ENCODE peak calls at places on chromosomes 2 and 18, in seven cellular contexts. One of them, this sample, is unnamed.
A peak's percentile ranks its signal among the peaks of the same experiment; 100 is the strongest.

GRCh38 chr2:12070581-12070980 is 324.1 kb downstream of the LPIN1 start:
- DNase-seq in A549: no peak
- DNase-seq in dorsolateral prefrontal cortex: no peak
- DNase-seq in transverse colon: no peak
- DNase-seq in breast epithelium: no peak
- DNase-seq in heart right ventricle: no peak
- DNase-seq in HepG2: no peak
- DNase-seq in this sample: no peak

GRCh38 chr2:31563273-31563839 is 17.4 kb downstream of the SRD5A2 start:
- DNase-seq in A549: peak; percentile 59
- DNase-seq in dorsolateral prefrontal cortex: no peak
- DNase-seq in transverse colon: no peak
- DNase-seq in breast epithelium: no peak
- DNase-seq in heart right ventricle: no peak
- DNase-seq in HepG2: no peak
- DNase-seq in this sample: no peak

GRCh38 chr18:54279477-54280205 is 10.3 kb downstream of the POLI start:
- DNase-seq in A549: no peak
- DNase-seq in dorsolateral prefrontal cortex: no peak
- DNase-seq in transverse colon: no peak
- DNase-seq in breast epithelium: no peak
- DNase-seq in heart right ventricle: no peak
- DNase-seq in HepG2: peak; percentile 26
- DNase-seq in this sample: no peak

GRCh38 chr2:62054916-62055315 is 141.0 kb upstream of the B3GNT2 start:
- DNase-seq in A549: no peak
- DNase-seq in dorsolateral prefrontal cortex: no peak
- DNase-seq in transverse colon: no peak
- DNase-seq in breast epithelium: no peak
- DNase-seq in heart right ventricle: no peak
- DNase-seq in HepG2: no peak
- DNase-seq in this sample: no peak

GRCh38 chr2:88545118-88545517 is 82.1 kb downstream of the EIF2AK3 start:
- DNase-seq in A549: peak; percentile 82
- DNase-seq in dorsolateral prefrontal cortex: no peak
- DNase-seq in transverse colon: no peak
- DNase-seq in breast epithelium: no peak
- DNase-seq in heart right ventricle: no peak
- DNase-seq in HepG2: peak; percentile 40
- DNase-seq in this sample: peak; percentile 49

GRCh38 chr2:217712431-217712830 is 290.4 kb downstream of the TNS1 start:
- DNase-seq in A549: no peak
- DNase-seq in dorsolateral prefrontal cortex: no peak
- DNase-seq in transverse colon: no peak
- DNase-seq in breast epithelium: no peak
- DNase-seq in heart right ventricle: no peak
- DNase-seq in HepG2: no peak
- DNase-seq in this sample: no peak

GRCh38 chr2:84908948-84909713 is 3.7 kb downstream of the TMSB10 start:
- DNase-seq in A549: no peak
- DNase-seq in dorsolateral prefrontal cortex: no peak
- DNase-seq in transverse colon: no peak
- DNase-seq in breast epithelium: no peak
- DNase-seq in heart right ventricle: no peak
- DNase-seq in HepG2: no peak
- DNase-seq in this sample: no peak

GRCh38 chr2:216743781-216744180 is 48.4 kb upstream of the IGFBP5 start:
- DNase-seq in A549: no peak
- DNase-seq in dorsolateral prefrontal cortex: no peak
- DNase-seq in transverse colon: no peak
- DNase-seq in breast epithelium: no peak
- DNase-seq in heart right ventricle: no peak
- DNase-seq in HepG2: no peak
- DNase-seq in this sample: no peak

GRCh38 chr2:127675335-127676261 is at the start of gene LIMS2:
- DNase-seq in A549: peak; percentile 48
- DNase-seq in dorsolateral prefrontal cortex: no peak
- DNase-seq in transverse colon: no peak
- DNase-seq in breast epithelium: peak; percentile 52
- DNase-seq in heart right ventricle: peak; percentile 74
- DNase-seq in HepG2: no peak
- DNase-seq in this sample: no peak

GRCh38 chr2:190627881-190628412 is 20.9 kb upstream of the NAB1 start:
- DNase-seq in A549: no peak
- DNase-seq in dorsolateral prefrontal cortex: peak; percentile 60
- DNase-seq in transverse colon: peak; percentile 48
- DNase-seq in breast epithelium: no peak
- DNase-seq in heart right ventricle: peak; percentile 59
- DNase-seq in HepG2: no peak
- DNase-seq in this sample: no peak

GRCh38 chr2:186595219-186595618 is 5.4 kb downstream of the ITGAV start:
- DNase-seq in A549: peak; percentile 65
- DNase-seq in dorsolateral prefrontal cortex: no peak
- DNase-seq in transverse colon: no peak
- DNase-seq in breast epithelium: no peak
- DNase-seq in heart right ventricle: peak; percentile 70
- DNase-seq in HepG2: peak; percentile 97
- DNase-seq in this sample: no peak

GRCh38 chr18:80106482-80107051 is 2.5 kb upstream of the ADNP2 start:
- DNase-seq in A549: no peak
- DNase-seq in dorsolateral prefrontal cortex: no peak
- DNase-seq in transverse colon: no peak
- DNase-seq in breast epithelium: no peak
- DNase-seq in heart right ventricle: no peak
- DNase-seq in HepG2: peak; percentile 80
- DNase-seq in this sample: no peak

GRCh38 chr2:226123307-226123706 is 676.3 kb downstream of the IRS1 start:
- DNase-seq in A549: no peak
- DNase-seq in dorsolateral prefrontal cortex: no peak
- DNase-seq in transverse colon: no peak
- DNase-seq in breast epithelium: no peak
- DNase-seq in heart right ventricle: no peak
- DNase-seq in HepG2: no peak
- DNase-seq in this sample: no peak

GRCh38 chr2:222290691-222291484 is 7.9 kb downstream of the PAX3 start:
- DNase-seq in A549: peak; percentile 9
- DNase-seq in dorsolateral prefrontal cortex: no peak
- DNase-seq in transverse colon: no peak
- DNase-seq in breast epithelium: no peak
- DNase-seq in heart right ventricle: no peak
- DNase-seq in HepG2: no peak
- DNase-seq in this sample: no peak

GRCh38 chr2:43737097-43737854 is 36.6 kb upstream of the DYNC2LI1 start:
- DNase-seq in A549: peak; percentile 29
- DNase-seq in dorsolateral prefrontal cortex: no peak
- DNase-seq in transverse colon: no peak
- DNase-seq in breast epithelium: no peak
- DNase-seq in heart right ventricle: no peak
- DNase-seq in HepG2: no peak
- DNase-seq in this sample: peak; percentile 91

GRCh38 chr18:63309422-63309821 is 10.1 kb downstream of the BCL2 start:
- DNase-seq in A549: no peak
- DNase-seq in dorsolateral prefrontal cortex: no peak
- DNase-seq in transverse colon: no peak
- DNase-seq in breast epithelium: no peak
- DNase-seq in heart right ventricle: no peak
- DNase-seq in HepG2: no peak
- DNase-seq in this sample: no peak

GRCh38 chr2:85768713-85769112 is 14.9 kb downstream of the ATOH8 start:
- DNase-seq in A549: no peak
- DNase-seq in dorsolateral prefrontal cortex: no peak
- DNase-seq in transverse colon: peak; percentile 51
- DNase-seq in breast epithelium: no peak
- DNase-seq in heart right ventricle: peak; percentile 88
- DNase-seq in HepG2: no peak
- DNase-seq in this sample: peak; percentile 28

GRCh38 chr2:215431778-215432758 is 3.8 kb downstream of the FN1 start:
- DNase-seq in A549: no peak
- DNase-seq in dorsolateral prefrontal cortex: no peak
- DNase-seq in transverse colon: no peak
- DNase-seq in breast epithelium: no peak
- DNase-seq in heart right ventricle: no peak
- DNase-seq in HepG2: no peak
- DNase-seq in this sample: peak; percentile 62

GRCh38 chr2:142291964-142292363 is 161.1 kb upstream of the LRP1B start:
- DNase-seq in A549: no peak
- DNase-seq in dorsolateral prefrontal cortex: no peak
- DNase-seq in transverse colon: no peak
- DNase-seq in breast epithelium: no peak
- DNase-seq in heart right ventricle: no peak
- DNase-seq in HepG2: no peak
- DNase-seq in this sample: peak; percentile 22

GRCh38 chr2:179860255-179861026 is 971 bp downstream of the ZNF385B start:
- DNase-seq in A549: no peak
- DNase-seq in dorsolateral prefrontal cortex: peak; percentile 40
- DNase-seq in transverse colon: no peak
- DNase-seq in breast epithelium: no peak
- DNase-seq in heart right ventricle: no peak
- DNase-seq in HepG2: no peak
- DNase-seq in this sample: no peak
- H3K4me3 ChIP-seq in A549: peak overlapping the region; percentile 52
- H3K4me3 ChIP-seq in dorsolateral prefrontal cortex: peak overlapping the region; percentile 54
- H3K4me3 ChIP-seq in transverse colon: peak overlapping the region; percentile 52
- H3K4me3 ChIP-seq in breast epithelium: peak overlapping the region; percentile 76
- H3K4me3 ChIP-seq in heart right ventricle: peak overlapping the region; percentile 51
- H3K4me3 ChIP-seq in HepG2: peak overlapping the region; percentile 24
- H3K4me3 ChIP-seq in this sample: peak overlapping the region; percentile 64

DNA sequence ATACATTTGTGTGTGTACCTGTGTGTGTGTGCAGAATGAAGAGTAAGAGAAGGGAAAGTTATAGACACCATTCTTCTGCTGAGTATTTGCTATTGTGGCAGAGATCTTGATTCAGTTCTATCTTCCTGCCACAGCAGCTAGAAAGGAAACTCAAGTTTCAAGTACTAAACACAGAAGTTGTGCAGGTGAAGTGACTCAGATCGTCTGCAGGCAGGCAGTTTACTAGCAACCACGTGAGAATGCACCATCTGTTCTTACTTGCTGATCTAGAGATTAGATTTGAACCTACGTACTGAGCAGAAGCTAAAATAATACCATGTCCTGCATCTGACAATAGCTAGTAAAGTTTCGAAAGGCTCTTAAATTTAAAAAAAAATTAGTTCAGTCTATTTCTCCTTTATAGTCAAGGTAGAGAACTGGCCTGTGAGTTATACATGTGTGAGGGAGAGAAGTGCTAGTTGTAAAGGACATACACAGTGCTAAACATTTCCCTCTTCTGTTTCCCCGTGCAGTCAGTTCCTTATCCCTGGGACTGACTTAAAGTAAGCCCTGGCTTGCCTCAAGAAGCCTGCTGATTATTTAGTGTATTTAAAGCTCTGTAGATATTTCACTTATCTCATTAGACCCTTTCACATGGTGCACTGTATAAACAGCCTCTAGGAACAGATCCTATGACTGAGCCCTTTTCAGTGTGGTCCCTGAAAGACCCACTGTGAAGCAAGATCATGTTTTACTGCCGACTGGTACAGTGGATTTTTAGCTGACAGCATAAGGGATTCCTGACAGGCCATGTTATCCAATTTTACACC is 45.0 kb downstream of the SLC38A11 start:
- DNase-seq in A549: no peak
- DNase-seq in dorsolateral prefrontal cortex: no peak
- DNase-seq in transverse colon: peak; percentile 46
- DNase-seq in breast epithelium: no peak
- DNase-seq in heart right ventricle: no peak
- DNase-seq in HepG2: peak; percentile 63
- DNase-seq in this sample: peak; percentile 69
- H3K27ac ChIP-seq in A549: no peak overlapping the region
- H3K27ac ChIP-seq in dorsolateral prefrontal cortex: no peak overlapping the region
- H3K27ac ChIP-seq in transverse colon: peak overlapping the region; percentile 53
- H3K27ac ChIP-seq in breast epithelium: no peak overlapping the region
- H3K27ac ChIP-seq in heart right ventricle: peak overlapping the region; percentile 1
- H3K27ac ChIP-seq in HepG2: peak overlapping the region; percentile 60
- H3K27ac ChIP-seq in this sample: peak overlapping the region; percentile 41

GRCh38 chr2:145546091-145546490 is 1026.2 kb upstream of the ZEB2 start:
- DNase-seq in A549: peak; percentile 8
- DNase-seq in dorsolateral prefrontal cortex: no peak
- DNase-seq in transverse colon: no peak
- DNase-seq in breast epithelium: no peak
- DNase-seq in heart right ventricle: no peak
- DNase-seq in HepG2: no peak
- DNase-seq in this sample: peak; percentile 29
- TF ChIP-seq CTCF in A549: no peak
- TF ChIP-seq CTCF in dorsolateral prefrontal cortex: no peak
- TF ChIP-seq CTCF in transverse colon: no peak
- TF ChIP-seq CTCF in breast epithelium: no peak
- TF ChIP-seq CTCF in heart right ventricle: no peak
- TF ChIP-seq CTCF in HepG2: no peak
- TF ChIP-seq CTCF in this sample: peak; percentile 50

GRCh38 chr2:8676191-8676914 is 5.5 kb upstream of the ID2 start:
- DNase-seq in A549: no peak
- DNase-seq in dorsolateral prefrontal cortex: peak; percentile 85
- DNase-seq in transverse colon: peak; percentile 79
- DNase-seq in breast epithelium: peak; percentile 86
- DNase-seq in heart right ventricle: peak; percentile 92
- DNase-seq in HepG2: no peak
- DNase-seq in this sample: no peak

GRCh38 chr2:8677646-8678592 is 3.9 kb upstream of the ID2 start:
- DNase-seq in A549: peak; percentile 70
- DNase-seq in dorsolateral prefrontal cortex: no peak
- DNase-seq in transverse colon: peak; percentile 57
- DNase-seq in breast epithelium: peak; percentile 51
- DNase-seq in heart right ventricle: peak; percentile 55
- DNase-seq in HepG2: peak; percentile 76
- DNase-seq in this sample: peak; percentile 49

GRCh38 chr2:8675543-8675942 is 6.3 kb upstream of the ID2 start:
- DNase-seq in A549: no peak
- DNase-seq in dorsolateral prefrontal cortex: no peak
- DNase-seq in transverse colon: no peak
- DNase-seq in breast epithelium: peak; percentile 10
- DNase-seq in heart right ventricle: no peak
- DNase-seq in HepG2: peak; percentile 82
- DNase-seq in this sample: no peak

GRCh38 chr2:8678731-8679566 is 2.9 kb upstream of the ID2 start:
- DNase-seq in A549: peak; percentile 95
- DNase-seq in dorsolateral prefrontal cortex: peak; percentile 94
- DNase-seq in transverse colon: peak; percentile 94
- DNase-seq in breast epithelium: peak; percentile 87
- DNase-seq in heart right ventricle: peak; percentile 94
- DNase-seq in HepG2: peak; percentile 96
- DNase-seq in this sample: peak; percentile 84

DNA sequence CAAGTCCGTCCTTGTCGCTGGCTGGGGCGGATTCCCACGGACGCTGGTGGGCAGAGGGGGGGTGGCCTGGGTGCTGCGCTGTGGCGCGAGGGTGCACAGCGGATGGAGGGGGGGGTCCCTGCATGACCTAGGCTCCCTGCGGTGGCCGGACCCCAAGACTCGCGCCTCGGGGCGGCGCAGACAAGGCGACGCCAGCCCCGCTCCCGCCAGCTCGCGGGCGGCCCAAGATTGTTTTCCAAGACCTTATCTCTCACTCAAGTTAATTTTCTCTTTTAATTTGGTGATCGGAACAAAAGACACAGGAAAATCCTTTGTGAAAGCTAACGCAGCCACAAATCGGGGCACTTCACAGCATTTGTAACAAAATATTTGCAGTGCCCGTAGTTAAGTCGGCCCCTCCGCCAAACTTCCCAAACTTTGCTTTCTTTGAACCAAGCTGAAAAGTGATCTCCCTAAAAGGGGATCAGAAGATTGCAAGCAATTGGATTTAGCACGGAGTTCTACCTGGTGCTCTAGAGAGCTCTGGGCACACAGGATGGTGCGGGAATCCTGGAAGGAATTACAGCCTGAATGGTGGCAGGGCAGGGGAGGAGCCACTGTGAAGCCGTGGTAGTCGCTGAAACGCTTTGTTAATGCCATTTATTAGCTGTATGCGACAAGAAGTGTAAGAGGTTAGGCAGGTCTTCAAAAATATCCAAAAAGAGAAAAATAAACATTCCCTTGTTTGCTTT is 4.8 kb upstream of the ID2 start:
- DNase-seq in A549: no peak
- DNase-seq in dorsolateral prefrontal cortex: no peak
- DNase-seq in transverse colon: peak; percentile 29
- DNase-seq in breast epithelium: peak; percentile 37
- DNase-seq in heart right ventricle: peak; percentile 46
- DNase-seq in HepG2: no peak
- DNase-seq in this sample: no peak
- H3K4me3 ChIP-seq in A549: peak overlapping the region; percentile 68
- H3K4me3 ChIP-seq in dorsolateral prefrontal cortex: peak overlapping the region; percentile 66
- H3K4me3 ChIP-seq in transverse colon: peak overlapping the region; percentile 66
- H3K4me3 ChIP-seq in breast epithelium: peak overlapping the region; percentile 71
- H3K4me3 ChIP-seq in heart right ventricle: peak overlapping the region; percentile 71
- H3K4me3 ChIP-seq in HepG2: peak overlapping the region; percentile 64
- H3K4me3 ChIP-seq in this sample: peak overlapping the region; percentile 54

This sample was measured in brain microvascular endothelial cell.